ENCODE peak calls at places on chromosomes 12 and 14, in six cellular contexts. B is HT1080, F is breast epithelium, K is NCI-H345, Z is T follicular helper cell, E is retina. Q is an unnamed sample.
A peak's percentile ranks its signal among the peaks of the same experiment; 100 is the strongest.

GRCh38 chr12:3921142-3921520 is 47.9 kb upstream of the PARP11 start:
- DNase-seq in F (no peak), B (no peak), E (no peak), Z (no peak), K (no peak), Q (no peak)

GRCh38 chr12:121038861-121039654 is at the start of gene OASL:
- DNase-seq in K (no peak), Z (peak; percentile 42), B (peak; percentile 52), E (no peak), F (no peak), Q (peak; percentile 74)

GRCh38 chr12:126891789-126892188 is 1375.2 kb upstream of the TMEM132C start:
- DNase-seq in K (no peak), Z (no peak), F (no peak), B (peak; percentile 25), E (no peak), Q (no peak)

GRCh38 chr14:99729991-99730875 is 46.1 kb downstream of the CYP46A1 start:
- DNase-seq in F (no peak), E (peak; percentile 91), B (peak; percentile 39), K (peak; percentile 58), Z (peak; percentile 45), Q (peak; percentile 27)

GRCh38 chr12:95633049-95633545 is 81.8 kb upstream of the USP44 start:
- DNase-seq in F (peak; percentile 84), Z (no peak), B (peak; percentile 96), E (no peak), K (no peak), Q (no peak)

GRCh38 chr14:102729268-102729667 is 48.0 kb upstream of the TRAF3 start:
- DNase-seq in K (no peak), B (no peak), F (no peak), E (no peak), Z (no peak), Q (no peak)

GRCh38 chr12:20376984-20377383 is 8.6 kb downstream of the PDE3A start:
- DNase-seq in E (peak; percentile 11), Z (no peak), K (no peak), B (peak; percentile 10), F (no peak), Q (no peak)

GRCh38 chr12:13000616-13000934 is 510 bp upstream of the HEBP1 start:
- DNase-seq in E (no peak), K (no peak), Z (no peak), B (no peak), F (no peak), Q (no peak)

GRCh38 chr12:46959484-46959883 is 119.9 kb upstream of the PCED1B start:
- DNase-seq in F (no peak), K (no peak), E (no peak), B (peak; percentile 96), Z (no peak), Q (no peak)

GRCh38 chr14:54488318-54488645 is 498 bp downstream of the GMFB start:
- DNase-seq in F (no peak), E (no peak), Z (no peak), B (no peak), K (no peak), Q (no peak)

GRCh38 chr12:126952106-126953007 is 1314.6 kb upstream of the TMEM132C start:
- DNase-seq in K (no peak), Z (no peak), F (no peak), B (no peak), E (no peak), Q (no peak)

GRCh38 chr12:5904969-5905368 is 40.1 kb downstream of the ANO2 start:
- DNase-seq in B (no peak), K (no peak), Z (no peak), E (no peak), F (no peak), Q (no peak)

GRCh38 chr14:68291820-68292219 is 472.2 kb downstream of the RAD51B start:
- DNase-seq in Z (no peak), B (no peak), F (no peak), K (no peak), E (no peak), Q (no peak)

GRCh38 chr14:20295067-20295466 is 10.7 kb downstream of the TTC5 start:
- DNase-seq in F (no peak), Z (no peak), K (no peak), E (no peak), B (no peak), Q (no peak)

GRCh38 chr12:3229577-3229976 is 152.4 kb downstream of the TSPAN9 start:
- DNase-seq in F (no peak), B (no peak), Z (no peak), K (peak; percentile 23), E (no peak), Q (no peak)

GRCh38 chr12:26134540-26134939 is 9.7 kb upstream of the BHLHE41 start:
- DNase-seq in B (no peak), F (no peak), Z (no peak), E (no peak), K (no peak), Q (no peak)

GRCh38 chr12:53482626-53483165 is 16.6 kb downstream of the MAP3K12 start:
- DNase-seq in B (no peak), K (no peak), E (no peak), Z (no peak), F (no peak), Q (no peak)

GRCh38 chr14:92546347-92547053 is 32.9 kb downstream of the RIN3 start:
- DNase-seq in B (peak; percentile 18), Z (no peak), F (no peak), E (no peak), K (no peak), Q (no peak)

GRCh38 chr12:124928095-124928911 is 13.9 kb upstream of the UBC start:
- DNase-seq in K (no peak), E (no peak), Z (no peak), B (peak; percentile 95), F (peak; percentile 81), Q (no peak)

GRCh38 chr12:5222011-5222461 is 178.4 kb downstream of the KCNA5 start:
- DNase-seq in Z (no peak), F (no peak), K (peak; percentile 85), E (peak; percentile 60), B (no peak), Q (no peak)

GRCh38 chr12:94026566-94026965 is 121.8 kb upstream of the PLXNC1 start:
- DNase-seq in E (no peak), Z (no peak), B (no peak), F (no peak), K (no peak), Q (no peak)

GRCh38 chr14:67757175-67757574 is 55.5 kb downstream of the RDH12 start:
- DNase-seq in F (no peak), Z (no peak), B (no peak), K (no peak), E (no peak), Q (no peak)

GRCh38 chr14:81811705-81812269 is 278.1 kb upstream of the SEL1L start:
- DNase-seq in B (no peak), Z (no peak), E (no peak), F (no peak), K (no peak), Q (no peak)

GRCh38 chr12:28367326-28367725 is 177.1 kb downstream of the CCDC91 start:
- DNase-seq in F (no peak), K (no peak), B (no peak), E (no peak), Z (no peak), Q (no peak)

Q was measured in immature natural killer cell.